ENCODE peak calls at places on chromosomes 6 and 20, in six cellular contexts. E, K, G, X, R and T are unnamed samples.

GRCh38 chr6:159110013-159110412 is 59.2 kb upstream of the FNDC1 start:
- DNase-seq in E (peak; percentile 51), K (peak; percentile 42), G (peak; percentile 38), X (peak; percentile 32), R (peak; percentile 73), T (peak; percentile 76)

GRCh38 chr20:17571967-17572638 is 2.2 kb downstream of the DSTN start:
- DNase-seq in E (no peak), K (no peak), G (no peak), X (no peak), R (no peak), T (no peak)

GRCh38 chr6:47633141-47633540 is 65.2 kb upstream of the ADGRF4 start:
- DNase-seq in E (no peak), K (peak; percentile 23), G (no peak), X (no peak), R (no peak), T (no peak)

GRCh38 chr20:33909331-33909921 is 84.3 kb upstream of the RALY start:
- DNase-seq in E (no peak), K (peak; percentile 75), G (peak; percentile 96), X (peak; percentile 81), R (no peak), T (no peak)

GRCh38 chr6:119865466-119866350 is 516.1 kb upstream of the MAN1A1 start:
- DNase-seq in E (no peak), K (no peak), G (no peak), X (peak; percentile 35), R (no peak), T (no peak)

GRCh38 chr20:43972051-43972450 is 57.4 kb downstream of the TOX2 start:
- DNase-seq in E (no peak), K (no peak), G (no peak), X (no peak), R (no peak), T (no peak)

GRCh38 chr6:139625998-139626975 is 251.8 kb upstream of the CITED2 start:
- DNase-seq in E (no peak), K (peak; percentile 28), G (no peak), X (no peak), R (no peak), T (no peak)

GRCh38 chr6:113825776-113826175 is 31.4 kb upstream of the MARCKS start:
- DNase-seq in E (no peak), K (no peak), G (peak; percentile 84), X (no peak), R (no peak), T (no peak)

GRCh38 chr20:40144581-40144980 is 544.5 kb downstream of the MAFB start:
- DNase-seq in E (no peak), K (no peak), G (no peak), X (no peak), R (no peak), T (no peak)

GRCh38 chr6:114080891-114081510 is 110.1 kb upstream of the HDAC2 start:
- DNase-seq in E (no peak), K (no peak), G (no peak), X (no peak), R (no peak), T (no peak)

GRCh38 chr6:44416103-44416502 is 28.6 kb downstream of the CDC5L start:
- DNase-seq in E (no peak), K (peak; percentile 68), G (peak; percentile 58), X (no peak), R (no peak), T (no peak)

GRCh38 chr6:62103186-62103859 is 182.7 kb downstream of the KHDRBS2 start:
- DNase-seq in E (no peak), K (no peak), G (no peak), X (no peak), R (no peak), T (no peak)

DNA sequence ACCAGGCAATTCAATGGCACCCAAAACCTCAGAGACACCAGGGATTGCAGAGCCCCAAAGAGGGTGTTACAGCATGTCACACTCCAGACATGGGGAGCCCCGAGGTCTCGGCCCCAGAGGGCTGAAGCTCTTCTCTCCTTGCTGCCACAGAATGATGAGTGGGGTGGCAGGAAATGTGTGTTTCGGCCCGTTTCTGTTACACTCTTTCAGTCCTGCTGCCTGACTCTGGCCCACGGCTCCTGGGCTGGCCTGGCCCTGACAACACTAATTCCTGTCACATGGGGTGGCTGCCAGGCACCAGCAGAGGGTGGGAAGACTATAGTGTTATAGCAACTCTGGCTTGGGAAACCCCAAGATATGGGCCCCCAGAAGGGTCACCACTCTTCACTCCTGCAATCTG is 183.6 kb downstream of the KHDRBS2 start:
- DNase-seq in E (no peak), K (no peak), G (no peak), X (no peak), R (no peak), T (no peak)
- H4K91ac ChIP-seq in E (no peak overlapping the region), K (no peak overlapping the region), G (no peak overlapping the region), X (no peak overlapping the region), R (no peak overlapping the region), T (no peak overlapping the region)

DNA sequence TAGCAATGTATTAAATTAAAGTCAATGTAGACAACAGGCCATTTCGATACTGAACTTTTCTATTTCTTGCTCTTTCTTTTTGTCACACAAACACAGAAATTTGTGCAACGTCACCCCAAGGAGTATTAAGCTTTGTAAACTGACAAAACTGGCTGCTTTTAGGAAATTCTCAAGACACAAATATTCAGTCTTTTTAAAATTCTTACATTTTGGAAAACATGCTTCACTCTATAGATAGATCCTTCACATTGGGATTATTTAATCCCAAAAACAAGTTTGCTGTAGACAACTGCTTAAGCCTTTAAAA is 69.9 kb upstream of the TPD52L1 start:
- DNase-seq in E (no peak), K (no peak), G (no peak), X (no peak), R (no peak), T (no peak)
- H4K91ac ChIP-seq in E (no peak overlapping the region), K (no peak overlapping the region), G (no peak overlapping the region), X (no peak overlapping the region), R (no peak overlapping the region), T (no peak overlapping the region)

GRCh38 chr6:155628315-155628714 is 172.7 kb upstream of the NOX3 start:
- DNase-seq in E (no peak), K (no peak), G (no peak), X (no peak), R (no peak), T (no peak)

GRCh38 chr6:155630085-155630484 is 174.4 kb upstream of the NOX3 start:
- DNase-seq in E (no peak), K (no peak), G (peak; percentile 42), X (no peak), R (no peak), T (no peak)

GRCh38 chr6:155635416-155635815 is 179.8 kb upstream of the NOX3 start:
- DNase-seq in E (no peak), K (no peak), G (no peak), X (no peak), R (no peak), T (no peak)

GRCh38 chr6:155629652-155630051 is 174.0 kb upstream of the NOX3 start:
- DNase-seq in E (no peak), K (no peak), G (no peak), X (no peak), R (no peak), T (no peak)
- H4K91ac ChIP-seq in E (peak overlapping the region; percentile 22), K (no peak overlapping the region), G (peak overlapping the region; percentile 17), X (no peak overlapping the region), R (no peak overlapping the region), T (no peak overlapping the region)

DNA sequence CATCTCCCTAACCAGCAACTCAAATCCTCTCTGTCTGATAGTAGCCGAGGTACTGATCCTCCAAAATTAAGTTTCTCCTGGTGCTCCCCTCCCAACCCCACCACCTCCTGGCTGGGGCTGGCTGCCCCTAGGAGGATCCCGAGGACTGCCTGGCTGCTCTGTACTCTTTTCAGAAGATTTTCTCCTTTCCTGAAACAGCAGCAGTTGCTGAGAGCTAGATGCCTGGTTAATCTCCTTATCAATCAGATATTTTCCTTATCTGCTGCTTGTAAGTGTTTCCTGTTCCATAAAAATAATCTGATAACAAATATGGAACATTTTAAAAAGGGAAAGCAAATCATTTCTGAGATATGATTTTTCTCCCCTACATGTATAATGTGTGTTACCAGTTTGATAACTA is 52.8 kb downstream of the ZMYND8 start:
- DNase-seq in E (no peak), K (no peak), G (no peak), X (no peak), R (no peak), T (no peak)
- H4K91ac ChIP-seq in E (no peak overlapping the region), K (no peak overlapping the region), G (no peak overlapping the region), X (no peak overlapping the region), R (no peak overlapping the region), T (no peak overlapping the region)

GRCh38 chr6:36252005-36252404 is 17.9 kb upstream of the PNPLA1 start:
- DNase-seq in E (no peak), K (no peak), G (no peak), X (no peak), R (no peak), T (no peak)
- H4K91ac ChIP-seq in E (no peak overlapping the region), K (no peak overlapping the region), G (no peak overlapping the region), X (no peak overlapping the region), R (peak overlapping the region; percentile 38), T (no peak overlapping the region)

DNA sequence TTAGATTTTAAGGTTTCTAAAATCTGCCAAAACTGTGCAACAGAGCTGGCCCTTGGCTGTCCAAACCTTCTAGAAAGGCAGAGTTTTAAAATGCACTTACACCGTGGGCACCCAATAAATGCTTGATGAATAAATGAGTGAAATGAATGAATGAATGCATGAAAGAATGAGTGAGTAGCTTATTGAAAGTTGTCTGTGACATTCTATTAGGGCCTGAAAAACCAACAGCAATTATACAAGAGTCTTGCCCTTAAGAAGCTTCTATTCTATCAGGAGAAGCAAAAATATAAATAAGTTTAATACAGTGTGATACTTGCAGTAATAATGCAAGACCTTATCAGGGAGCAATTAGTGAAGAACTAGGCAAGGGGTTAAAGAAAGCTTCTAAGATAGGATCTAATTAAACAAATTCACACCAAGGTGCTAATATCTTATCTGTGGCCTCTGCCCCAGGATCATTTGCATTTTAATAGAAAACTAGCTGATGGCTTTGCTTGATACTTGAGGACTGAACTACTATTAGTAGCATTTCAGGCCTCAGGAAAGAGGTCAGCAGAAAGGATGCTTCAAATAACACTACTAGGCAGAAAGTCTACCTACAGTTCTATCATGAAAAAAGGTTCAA is 230.7 kb downstream of the GMPR start:
- DNase-seq in E (no peak), K (no peak), G (no peak), X (no peak), R (no peak), T (no peak)
- H4K91ac ChIP-seq in E (no peak overlapping the region), K (no peak overlapping the region), G (no peak overlapping the region), X (no peak overlapping the region), R (no peak overlapping the region), T (no peak overlapping the region)

GRCh38 chr6:641225-641985 is 15.5 kb downstream of the HUS1B start:
- DNase-seq in E (no peak), K (no peak), G (no peak), X (no peak), R (no peak), T (no peak)
- H4K91ac ChIP-seq in E (no peak overlapping the region), K (no peak overlapping the region), G (no peak overlapping the region), X (no peak overlapping the region), R (no peak overlapping the region), T (no peak overlapping the region)

GRCh38 chr20:59217794-59218193 is 54.2 kb downstream of the ZNF831 start:
- DNase-seq in E (no peak), K (no peak), G (no peak), X (no peak), R (no peak), T (no peak)

GRCh38 chr20:59210186-59210585 is 46.6 kb downstream of the ZNF831 start:
- DNase-seq in E (no peak), K (no peak), G (no peak), X (no peak), R (no peak), T (no peak)

GRCh38 chr20:59217162-59217561 is 53.5 kb downstream of the ZNF831 start:
- DNase-seq in E (no peak), K (no peak), G (no peak), X (no peak), R (no peak), T (no peak)

GRCh38 chr20:59214619-59215547 is 51.3 kb downstream of the ZNF831 start:
- DNase-seq in E (no peak), K (no peak), G (no peak), X (no peak), R (no peak), T (no peak)

GRCh38 chr20:59214083-59214482 is 50.5 kb downstream of the ZNF831 start:
- DNase-seq in E (no peak), K (no peak), G (no peak), X (no peak), R (no peak), T (no peak)
- H4K91ac ChIP-seq in E (no peak overlapping the region), K (no peak overlapping the region), G (no peak overlapping the region), X (no peak overlapping the region), R (no peak overlapping the region), T (no peak overlapping the region)